ENCODE peak calls at places on chromosomes 16 and 17, in seven cellular contexts. O is fibroblast of mammary gland; W is T1000; I is activated CD8-positive, alpha-beta memory T cell treated with anti-CD3 and anti-CD28 coated beads, Interleukin-2, amount 50 U/mL, for 48 hours; M is activated T-helper 9 cell treated with anti-CD3 and anti-CD28 coated beads, Interleukin-2, amount 50 U/mL, for 16 hours; Z is A549; S is activated CD8-positive, alpha-beta T cell treated with anti-CD3 and anti-CD28 coated beads for 36 hours. N is an unnamed sample.

GRCh38 chr17:50272711-50273653 is 1.3 kb upstream of the TMEM92 start:
- DNase-seq in O (peak), W (peak), I (peak), M (peak), Z (peak), S (peak), N (no peak)

GRCh38 chr17:38436386-38436785 is 8.1 kb downstream of the ARHGAP23 start:
- DNase-seq in O (no peak), W (no peak), I (no peak), M (no peak), Z (no peak), S (no peak), N (no peak)

GRCh38 chr16:53061701-53062159 is 6.9 kb downstream of the CHD9 start:
- DNase-seq in O (no peak), W (no peak), I (peak), M (no peak), Z (no peak), S (peak), N (no peak)

GRCh38 chr17:57482657-57483056 is 226.3 kb downstream of the MSI2 start:
- DNase-seq in O (no peak), W (no peak), I (no peak), M (no peak), Z (no peak), S (no peak), N (no peak)

GRCh38 chr17:57861737-57862409 is 12.0 kb upstream of the MRPS23 start:
- DNase-seq in O (peak), W (no peak), I (no peak), M (no peak), Z (peak), S (no peak), N (peak)

GRCh38 chr17:21176996-21177395 is 37.0 kb downstream of the TMEM11 start:
- DNase-seq in O (no peak), W (no peak), I (no peak), M (no peak), Z (no peak), S (no peak), N (no peak)

GRCh38 chr16:56513972-56514371 is 5.9 kb downstream of the BBS2 start:
- DNase-seq in O (peak), W (peak), I (no peak), M (peak), Z (peak), S (peak), N (peak)

GRCh38 chr17:20307325-20307910 is 159.9 kb downstream of the LGALS9B start:
- DNase-seq in O (no peak), W (no peak), I (no peak), M (no peak), Z (no peak), S (no peak), N (no peak)

GRCh38 chr16:76346210-76346609 is 69.0 kb downstream of the CNTNAP4 start:
- DNase-seq in O (no peak), W (no peak), I (no peak), M (no peak), Z (no peak), S (no peak), N (no peak)

GRCh38 chr16:69772560-69773254 is 10.6 kb downstream of the WWP2 start:
- DNase-seq in O (peak), W (no peak), I (no peak), M (no peak), Z (no peak), S (peak), N (peak)

GRCh38 chr17:55731586-55732250 is 9.1 kb upstream of the TMEM100 start:
- DNase-seq in O (peak), W (no peak), I (no peak), M (no peak), Z (no peak), S (no peak), N (no peak)